ENCODE peak calls at places on chromosomes 16 and 17, in nine cellular contexts. E, D, J, S, H, L, F, U and W are unnamed samples.

GRCh38 chr17:83146347-83146746 is 66.9 kb downstream of the METRNL start:
- DNase-seq in E (no peak), H (no peak), F (no peak), S (no peak), U (peak), D (no peak), L (no peak), J (no peak), W (no peak)

GRCh38 chr16:66878067-66878466 is 2.2 kb upstream of the PDP2 start:
- DNase-seq in D (no peak), L (no peak), J (no peak), F (no peak), U (no peak), E (peak), H (no peak), S (peak), W (no peak)

GRCh38 chr17:71107136-71107535 is 937.8 kb downstream of the KCNJ2 start:
- DNase-seq in L (no peak), F (no peak), D (no peak), J (no peak), U (no peak), E (no peak), S (peak), H (no peak), W (no peak)

GRCh38 chr17:61475726-61476125 is 23.5 kb downstream of the TBX4 start:
- DNase-seq in H (no peak), E (no peak), J (peak), S (peak), F (peak), U (peak), L (peak), D (no peak), W (no peak)

GRCh38 chr16:23491490-23492391 is 18.6 kb downstream of the GGA2 start:
- DNase-seq in H (no peak), F (no peak), D (no peak), L (no peak), U (peak), S (no peak), J (no peak), E (no peak), W (no peak)

GRCh38 chr17:19897108-19897854 is 29.5 kb upstream of the ULK2 start:
- DNase-seq in H (peak), E (no peak), J (no peak), S (peak), L (no peak), D (no peak), F (peak), U (peak), W (no peak)

GRCh38 chr17:48841395-48841831 is 10.6 kb downstream of the CALCOCO2 start:
- DNase-seq in S (peak), H (no peak), L (no peak), D (no peak), U (peak), F (no peak), J (no peak), E (peak), W (no peak)

GRCh38 chr17:1259910-1260389 is 10.3 kb upstream of the BHLHA9 start:
- DNase-seq in F (no peak), L (no peak), U (no peak), H (no peak), E (no peak), D (no peak), J (no peak), S (peak), W (no peak)

GRCh38 chr17:40032322-40033320 is 17.4 kb downstream of the CSF3 start:
- DNase-seq in J (no peak), L (no peak), H (no peak), F (no peak), U (no peak), E (no peak), S (no peak), D (no peak), W (peak)

GRCh38 chr17:73156166-73156840 is 8.5 kb upstream of the SSTR2 start:
- DNase-seq in F (peak), J (no peak), L (peak), S (peak), H (peak), D (peak), U (peak), E (peak), W (peak)

GRCh38 chr16:10521681-10522274 is 58.6 kb downstream of the EMP2 start:
- DNase-seq in L (peak), U (peak), F (no peak), J (no peak), S (peak), E (peak), D (peak), H (peak), W (peak)

GRCh38 chr16:57271063-57271345 is 13.5 kb downstream of the PLLP start:
- DNase-seq in J (no peak), D (no peak), L (peak), H (no peak), E (no peak), S (no peak), F (no peak), U (no peak), W (no peak)

GRCh38 chr16:9007177-9007794 is 43.6 kb upstream of the USP7 start:
- DNase-seq in J (no peak), S (peak), U (no peak), H (no peak), L (no peak), D (no peak), E (no peak), F (no peak), W (no peak)

GRCh38 chr17:61490540-61490975 is 38.3 kb downstream of the TBX4 start:
- DNase-seq in F (no peak), H (peak), E (no peak), D (no peak), J (no peak), S (peak), L (no peak), U (peak), W (no peak)

GRCh38 chr16:54932737-54933254 is 2.1 kb downstream of the IRX5 start:
- DNase-seq in U (peak), F (no peak), L (no peak), H (no peak), S (no peak), E (no peak), D (no peak), J (no peak), W (no peak)

GRCh38 chr16:54936086-54936978 is 5.7 kb downstream of the IRX5 start:
- DNase-seq in H (no peak), U (peak), E (no peak), J (no peak), L (no peak), D (peak), F (peak), S (peak), W (no peak)

GRCh38 chr16:54933281-54934150 is 2.9 kb downstream of the IRX5 start:
- DNase-seq in L (no peak), F (no peak), E (no peak), H (no peak), D (no peak), S (no peak), J (no peak), U (peak), W (no peak)

GRCh38 chr16:54935411-54936085 is 4.9 kb downstream of the IRX5 start:
- DNase-seq in F (no peak), J (no peak), S (no peak), L (no peak), D (no peak), H (no peak), E (no peak), U (peak), W (no peak)

GRCh38 chr16:54934536-54935410 is 4.1 kb downstream of the IRX5 start:
- DNase-seq in J (no peak), E (no peak), S (no peak), L (no peak), H (no peak), U (peak), D (peak), F (peak), W (no peak)
- TF ChIP-seq CTCF in J (peak), E (no peak), S (no peak), L (peak), H (no peak), U (peak), D (peak), F (no peak), W (no peak)

GRCh38 chr17:17698869-17699351 is 17.7 kb downstream of the RAI1 start:
- DNase-seq in H (no peak), E (no peak), J (no peak), F (no peak), S (peak), U (no peak), L (no peak), D (peak), W (no peak)
- TF ChIP-seq CTCF in H (no peak), E (no peak), J (no peak), F (no peak), S (no peak), U (no peak), L (no peak), D (no peak), W (no peak)

GRCh38 chr17:42025191-42025579 is 5.3 kb downstream of the NKIRAS2 start:
- DNase-seq in J (no peak), S (no peak), U (no peak), D (no peak), L (no peak), E (no peak), F (no peak), H (no peak), W (no peak)
- TF ChIP-seq CTCF in J (no peak), S (no peak), U (no peak), D (no peak), L (no peak), E (no peak), F (no peak), H (peak), W (no peak)

GRCh38 chr17:50147841-50148225 is 2.6 kb downstream of the PPP1R9B start:
- DNase-seq in H (peak), E (peak), D (no peak), L (no peak), U (no peak), J (no peak), S (no peak), F (no peak), W (no peak)

GRCh38 chr17:50149099-50149424 is 1.4 kb downstream of the PPP1R9B start:
- DNase-seq in F (peak), L (no peak), E (no peak), D (no peak), U (no peak), J (no peak), H (no peak), S (no peak), W (no peak)

GRCh38 chr17:50146927-50147640 is 3.4 kb downstream of the PPP1R9B start:
- DNase-seq in U (no peak), H (no peak), J (no peak), L (no peak), F (no peak), S (no peak), E (peak), D (no peak), W (no peak)

GRCh38 chr17:50149425-50150353 is 788 bp downstream of the PPP1R9B start:
- DNase-seq in H (peak), D (peak), U (peak), L (no peak), S (peak), E (peak), F (no peak), J (no peak), W (peak)

GRCh38 chr17:50148226-50149098 is 2.0 kb downstream of the PPP1R9B start:
- DNase-seq in H (peak), D (no peak), F (peak), L (no peak), E (peak), J (no peak), U (peak), S (no peak), W (peak)
- TF ChIP-seq CTCF in H (no peak), D (no peak), F (no peak), L (no peak), E (no peak), J (peak), U (peak), S (no peak), W (no peak)

GRCh38 chr17:17511971-17512858 is 16.0 kb upstream of the RASD1 start:
- DNase-seq in L (no peak), U (peak), D (no peak), H (peak), S (peak), F (no peak), J (peak), E (no peak), W (peak)
- TF ChIP-seq CTCF in L (no peak), U (no peak), D (no peak), H (no peak), S (no peak), F (no peak), J (no peak), E (no peak), W (no peak)

GRCh38 chr16:35480988-35481387 is 2021.6 kb downstream of the TP53TG3F start:
- DNase-seq in E (no peak), S (no peak), U (no peak), J (no peak), L (no peak), D (no peak), F (no peak), H (no peak), W (no peak)

GRCh38 chr16:35485915-35486314 is 2026.5 kb downstream of the TP53TG3F start:
- DNase-seq in U (no peak), D (no peak), H (no peak), E (no peak), S (no peak), J (no peak), F (no peak), L (no peak), W (no peak)

GRCh38 chr16:35480361-35480760 is 2020.9 kb downstream of the TP53TG3F start:
- DNase-seq in L (no peak), D (no peak), E (no peak), J (no peak), S (no peak), H (no peak), U (no peak), F (no peak), W (no peak)
- TF ChIP-seq CTCF in L (no peak), D (no peak), E (no peak), J (no peak), S (no peak), H (no peak), U (no peak), F (no peak), W (no peak)